ENCODE peak calls at places on chromosome 14, in four cellular contexts. X is DND-41, R is heart left ventricle, N is cardiac muscle cell. Z is an unnamed sample.

GRCh38 chr14:25250516-25250915 is 200.6 kb upstream of the STXBP6 start:
- DNase-seq in N (no peak), X (no peak), R (no peak), Z (no peak)

GRCh38 chr14:69792887-69793421 is 4.1 kb downstream of the SLC10A1 start:
- DNase-seq in R (no peak), N (no peak), X (no peak), Z (no peak)

GRCh38 chr14:52235866-52236510 is 31.5 kb upstream of the PTGDR start:
- DNase-seq in R (no peak), N (no peak), X (no peak), Z (no peak)

GRCh38 chr14:50000215-50001145 is 107.6 kb downstream of the ARF6 start:
- DNase-seq in R (peak), N (peak), X (peak), Z (peak)

GRCh38 chr14:104751539-104752337 is 1.2 kb upstream of the SIVA1 start:
- DNase-seq in R (no peak), X (no peak), N (no peak), Z (no peak)

GRCh38 chr14:24664366-24664765 is 30.4 kb upstream of the GZMB start:
- DNase-seq in X (no peak), R (no peak), N (no peak), Z (no peak)

GRCh38 chr14:93033983-93034670 is 81.6 kb downstream of the ITPK1 start:
- DNase-seq in X (peak), R (no peak), N (peak), Z (no peak)

GRCh38 chr14:66225337-66225736 is 260.8 kb upstream of the CCDC196 start:
- DNase-seq in N (no peak), R (no peak), X (no peak), Z (no peak)

GRCh38 chr14:61476105-61476736 is 154.8 kb downstream of the PRKCH start:
- DNase-seq in N (no peak), X (no peak), R (no peak), Z (no peak)

GRCh38 chr14:92366237-92366636 is 43.3 kb downstream of the SLC24A4 start:
- DNase-seq in N (no peak), R (no peak), X (no peak), Z (no peak)

GRCh38 chr14:100106260-100106659 is 41.0 kb downstream of the EVL start:
- DNase-seq in R (no peak), N (no peak), X (no peak), Z (no peak)

GRCh38 chr14:32417956-32418552 is 89.0 kb downstream of the AKAP6 start:
- DNase-seq in R (peak), X (no peak), N (peak), Z (no peak)

GRCh38 chr14:77099425-77100167 is 1.5 kb downstream of the CIPC start:
- DNase-seq in R (no peak), X (no peak), N (no peak), Z (no peak)

GRCh38 chr14:91315844-91316267 is 71.4 kb upstream of the GPR68 start:
- DNase-seq in R (no peak), N (no peak), X (peak), Z (no peak)

GRCh38 chr14:62662811-62663477 is 382.3 kb downstream of the KCNH5 start:
- DNase-seq in X (no peak), R (no peak), N (peak), Z (no peak)

GRCh38 chr14:103149351-103149750 is 26.1 kb downstream of the TNFAIP2 start:
- DNase-seq in X (no peak), R (no peak), N (no peak), Z (no peak)

GRCh38 chr14:44529026-44529425 is 21.9 kb upstream of the FSCB start:
- DNase-seq in N (no peak), R (no peak), X (no peak), Z (no peak)

GRCh38 chr14:68819260-68819691 is 26.4 kb upstream of the ZFP36L1 start:
- DNase-seq in X (no peak), N (peak), R (peak), Z (no peak)

GRCh38 chr14:32724864-32725550 is 213.7 kb upstream of the NPAS3 start:
- DNase-seq in X (no peak), R (no peak), N (no peak), Z (no peak)

GRCh38 chr14:73426877-73427276 is 31.5 kb downstream of the NUMB start:
- DNase-seq in R (peak), N (no peak), X (no peak), Z (no peak)

GRCh38 chr14:102898298-102898697 is 24.2 kb upstream of the AMN start:
- DNase-seq in R (no peak), N (no peak), X (no peak), Z (no peak)

GRCh38 chr14:64812412-64812811 is 67.3 kb downstream of the SPTB start:
- DNase-seq in N (peak), R (no peak), X (no peak), Z (peak)

GRCh38 chr14:100871234-100872186 is 32.0 kb downstream of the RTL1 start:
- DNase-seq in R (no peak), X (no peak), N (no peak), Z (no peak)

GRCh38 chr14:65229431-65230286 is 127.3 kb upstream of the MAX start:
- DNase-seq in N (peak), R (peak), X (no peak), Z (no peak)

GRCh38 chr14:73771848-73772705 is 57.9 kb upstream of the PNMA1 start:
- DNase-seq in N (peak), X (peak), R (no peak), Z (peak)

GRCh38 chr14:24186831-24187537 is 1.6 kb downstream of the IPO4 start:
- DNase-seq in N (no peak), R (no peak), X (no peak), Z (no peak)

GRCh38 chr14:103107941-103108748 is 13.6 kb downstream of the EXOC3L4 start:
- DNase-seq in N (no peak), X (no peak), R (no peak), Z (no peak)

GRCh38 chr14:75522224-75522764 is at the start of gene BATF:
- DNase-seq in N (no peak), X (peak), R (no peak), Z (no peak)
- H3K4me3 ChIP-seq in N (no peak), X (peak), R (peak), Z (peak)

GRCh38 chr14:22761734-22762133 is 4.8 kb upstream of the OXA1L start:
- DNase-seq in X (no peak), N (no peak), R (no peak), Z (no peak)
- H3K27ac ChIP-seq in X (no peak), N (no peak), R (no peak), Z (no peak)

GRCh38 chr14:34035934-34036250 is 85.0 kb upstream of the EGLN3 start:
- DNase-seq in R (no peak), X (no peak), N (no peak), Z (no peak)
- H3K4me3 ChIP-seq in R (no peak), X (no peak), N (no peak), Z (no peak)

GRCh38 chr14:79011091-79011919 is 841.1 kb downstream of the NRXN3 start:
- DNase-seq in N (peak), X (peak), R (no peak), Z (no peak)
- H3K27ac ChIP-seq in N (no peak), X (no peak), R (no peak), Z (no peak)

DNA sequence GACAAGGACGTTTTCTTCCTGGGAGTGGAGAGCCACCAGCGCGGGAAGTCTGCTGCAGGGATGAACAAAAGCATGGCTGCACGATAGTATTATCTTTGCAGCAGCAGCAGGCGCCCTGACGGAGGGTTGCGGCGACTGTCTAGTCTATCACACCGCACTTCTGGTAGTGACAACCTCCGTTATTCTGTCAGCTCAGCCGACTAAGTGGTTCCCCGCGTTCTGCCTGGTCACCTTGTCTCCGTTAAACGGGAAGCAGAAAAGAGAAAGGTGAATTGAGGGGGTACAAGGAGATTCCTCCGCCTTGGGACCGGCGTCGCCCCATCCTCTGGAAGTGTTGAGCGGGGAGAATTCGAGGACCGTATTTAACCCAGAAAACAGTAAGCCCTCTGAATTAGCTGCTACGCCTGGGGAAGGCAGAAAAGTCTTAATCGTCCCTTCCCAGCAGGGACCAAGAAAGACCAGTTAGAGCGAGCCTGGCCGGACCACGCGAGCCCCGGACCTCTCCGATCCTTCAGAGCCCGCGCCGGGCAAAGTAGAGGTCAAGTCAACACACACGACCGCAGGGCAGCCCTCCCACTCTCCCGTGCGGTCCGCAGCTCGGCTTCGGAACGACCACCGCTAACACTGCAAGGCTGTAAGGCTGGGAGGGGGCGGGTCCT is 536 bp upstream of the DAAM1 start:
- DNase-seq in X (peak), N (peak), R (peak), Z (peak)
- H3K4me3 ChIP-seq in X (peak), N (peak), R (peak), Z (peak)

DNA sequence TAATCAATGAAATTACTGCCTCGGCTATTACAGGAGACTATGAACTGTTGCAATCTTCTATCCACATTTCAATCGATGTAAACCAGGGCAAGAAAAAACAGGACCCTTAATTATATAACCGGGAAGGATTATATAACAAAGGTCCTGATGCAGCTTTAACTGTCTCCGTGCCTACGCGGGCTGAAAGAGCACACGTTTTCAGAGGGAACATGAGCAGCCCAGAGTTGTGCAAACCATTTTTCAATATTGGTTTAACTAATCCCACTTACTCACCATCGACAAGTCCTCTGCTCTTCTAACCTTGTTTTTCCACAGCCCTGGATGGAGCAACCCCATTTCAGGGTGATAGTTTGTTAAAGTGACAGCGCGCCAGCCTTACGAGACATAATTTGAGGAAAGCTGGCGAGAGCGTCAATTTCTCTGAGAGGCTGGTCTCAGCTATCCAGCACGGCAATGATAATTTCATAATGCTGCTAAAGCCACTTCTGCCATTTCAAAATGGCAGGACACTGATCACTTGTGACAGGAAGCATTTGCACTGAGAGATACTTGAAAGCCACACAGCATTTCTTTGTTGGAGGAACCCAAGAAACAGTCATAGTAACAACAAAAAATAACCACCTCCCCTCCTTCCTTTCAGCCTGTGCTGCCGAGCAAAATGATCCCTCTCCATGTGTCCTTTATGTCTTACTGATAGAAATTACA is 184.5 kb downstream of the FOXN3 start:
- DNase-seq in N (no peak), X (no peak), R (no peak), Z (no peak)
- H3K27ac ChIP-seq in N (no peak), X (no peak), R (no peak), Z (peak)

Z was measured in gastrocnemius medialis.